ENCODE peak calls at places on chromosomes 11 and 22, in ten cellular contexts. U is endothelial cell of umbilical vein; K is GM12891; S is stimulated activated CD4-positive, alpha-beta T cell treated with anti-CD3 and anti-CD28 coated beads, Interleukin-1b, Interleukin-23, amount 100 ng/mL, for 1 hour; V is T-helper 9 cell; C is AML-193; W is posterior vena cava; Q is stimulated activated naive CD4-positive, alpha-beta T cell; R is endodermal cell; T is ovary. M is an unnamed sample.

GRCh38 chr11:123072279-123072678 is 10.3 kb upstream of the HSPA8 start:
- DNase-seq in W (no peak), K (no peak), R (no peak), T (no peak), Q (no peak), V (no peak), U (no peak), S (no peak), C (no peak), M (no peak)

GRCh38 chr11:110587972-110588371 is 124.3 kb downstream of the ARHGAP20 start:
- DNase-seq in V (no peak), C (no peak), Q (no peak), S (no peak), W (no peak), R (no peak), T (no peak), U (no peak), K (no peak), M (no peak)

GRCh38 chr11:69718147-69718546 is 14.3 kb upstream of the FGF19 start:
- DNase-seq in R (peak), K (peak), W (no peak), V (no peak), U (peak), Q (no peak), T (no peak), C (no peak), S (no peak), M (peak)

GRCh38 chr11:62705880-62706831 is 1.1 kb downstream of the BSCL2 start:
- DNase-seq in T (peak), U (peak), V (peak), C (peak), W (peak), S (peak), Q (peak), K (peak), R (peak), M (peak)

GRCh38 chr11:45662665-45663485 is 2.5 kb downstream of the CHST1 start:
- DNase-seq in R (peak), S (no peak), C (no peak), U (peak), V (no peak), T (peak), K (no peak), Q (no peak), W (peak), M (no peak)

GRCh38 chr11:19972637-19973036 is 187.6 kb downstream of the DBX1 start:
- DNase-seq in S (no peak), V (no peak), R (no peak), U (no peak), C (no peak), Q (no peak), W (no peak), T (no peak), K (no peak), M (no peak)

GRCh38 chr22:38177926-38178604 is 3.6 kb downstream of the PLA2G6 start:
- DNase-seq in Q (no peak), K (no peak), T (peak), U (peak), R (peak), C (no peak), V (no peak), W (peak), S (no peak), M (no peak)

GRCh38 chr11:2793781-2794418 is 91.7 kb downstream of the CDKN1C start:
- DNase-seq in T (peak), C (no peak), W (peak), S (no peak), U (no peak), Q (no peak), K (no peak), R (peak), V (no peak), M (no peak)

GRCh38 chr11:76805206-76805913 is 22.2 kb downstream of the TSKU start:
- DNase-seq in K (no peak), C (no peak), Q (peak), U (no peak), W (peak), T (no peak), R (no peak), S (no peak), V (no peak), M (no peak)

GRCh38 chr11:121870202-121871045 is 245.6 kb downstream of the BLID start:
- DNase-seq in U (no peak), W (no peak), C (no peak), R (no peak), T (peak), Q (no peak), S (no peak), K (no peak), V (no peak), M (no peak)

GRCh38 chr11:48085688-48086087 is 105.3 kb downstream of the PTPRJ start:
- DNase-seq in U (no peak), C (no peak), T (no peak), Q (no peak), R (no peak), S (no peak), K (no peak), V (no peak), W (no peak), M (no peak)

GRCh38 chr11:5923789-5924188 is 18.3 kb upstream of the OR56A3 start:
- DNase-seq in C (no peak), W (no peak), S (no peak), Q (no peak), V (no peak), K (no peak), R (no peak), T (no peak), U (no peak), M (no peak)

GRCh38 chr11:7965386-7965785 is at the start of gene NLRP10:
- DNase-seq in U (no peak), K (no peak), C (no peak), S (no peak), W (no peak), V (no peak), R (no peak), T (no peak), Q (no peak), M (no peak)

GRCh38 chr11:56876621-56877312 is 111.9 kb upstream of the OR5AK2 start:
- DNase-seq in W (no peak), V (no peak), R (no peak), Q (no peak), S (no peak), K (no peak), T (no peak), C (no peak), U (no peak), M (no peak)

GRCh38 chr11:16603245-16603644 is 135.2 kb upstream of the C11orf58 start:
- DNase-seq in T (no peak), S (no peak), K (no peak), R (peak), Q (no peak), W (no peak), U (no peak), V (no peak), C (no peak), M (no peak)

GRCh38 chr11:64001552-64002427 is 15.6 kb downstream of the OTUB1 start:
- DNase-seq in T (peak), W (no peak), S (no peak), C (no peak), U (peak), K (no peak), V (no peak), Q (no peak), R (no peak), M (no peak)

GRCh38 chr11:34343153-34343552 is 14.7 kb downstream of the ABTB2 start:
- DNase-seq in K (no peak), S (no peak), R (no peak), W (no peak), V (no peak), C (no peak), T (no peak), U (no peak), Q (no peak), M (no peak)

GRCh38 chr22:42990131-42990838 is 24.7 kb downstream of the PACSIN2 start:
- DNase-seq in T (no peak), K (no peak), U (peak), W (no peak), V (no peak), S (no peak), C (no peak), R (peak), Q (no peak), M (no peak)

GRCh38 chr11:34508514-34508913 is 5.1 kb downstream of the ELF5 start:
- DNase-seq in S (no peak), T (no peak), Q (no peak), U (no peak), V (no peak), R (no peak), K (no peak), W (no peak), C (no peak), M (no peak)

GRCh38 chr11:46389450-46390330 is 1.9 kb downstream of the CHRM4 start:
- DNase-seq in R (peak), W (peak), Q (peak), T (peak), U (peak), K (peak), S (no peak), C (peak), V (no peak), M (peak)

GRCh38 chr11:35723493-35724284 is 61.1 kb downstream of the TRIM44 start:
- DNase-seq in V (no peak), C (no peak), W (no peak), T (no peak), R (no peak), Q (no peak), U (peak), K (no peak), S (no peak), M (no peak)

GRCh38 chr11:2870460-2870859 is 15.1 kb downstream of the CDKN1C start:
- DNase-seq in T (no peak), R (no peak), W (no peak), S (no peak), K (no peak), C (no peak), Q (no peak), U (no peak), V (no peak), M (no peak)

GRCh38 chr11:72777755-72778278 is 16.0 kb downstream of the STARD10 start:
- DNase-seq in C (no peak), S (no peak), R (no peak), V (no peak), K (no peak), U (no peak), T (no peak), W (no peak), Q (no peak), M (no peak)

GRCh38 chr11:110077866-110078325 is 15.3 kb upstream of the ZC3H12C start:
- DNase-seq in K (no peak), R (no peak), C (no peak), T (no peak), W (no peak), S (no peak), Q (no peak), V (no peak), U (peak), M (peak)

GRCh38 chr22:32619614-32620426 is 145.2 kb downstream of the FBXO7 start:
- DNase-seq in S (no peak), T (peak), C (no peak), W (peak), U (no peak), R (no peak), V (no peak), K (no peak), Q (no peak), M (no peak)

M was measured in GM06990.